ENCODE peak calls at places on chromosomes 3 and 15, in five cellular contexts. P, J, C, B and E are unnamed samples.

GRCh38 chr3:87260270-87260669 is 16.1 kb downstream of the POU1F1 start:
- DNase-seq in J (peak), B (peak), C (no peak), P (peak), E (no peak)

GRCh38 chr3:156587767-156588069 is 32.8 kb upstream of the SSR3 start:
- DNase-seq in P (no peak), B (no peak), J (no peak), C (no peak), E (no peak)

GRCh38 chr15:38130739-38131498 is 121.7 kb upstream of the SPRED1 start:
- DNase-seq in C (no peak), B (peak), J (peak), P (no peak), E (no peak)

GRCh38 chr3:35777563-35777962 is 138.2 kb downstream of the ARPP21 start:
- DNase-seq in P (no peak), C (no peak), B (no peak), J (no peak), E (no peak)

GRCh38 chr15:71588746-71589145 is 221.6 kb upstream of the NR2E3 start:
- DNase-seq in J (peak), B (peak), C (no peak), P (no peak), E (no peak)

GRCh38 chr3:171874251-171874679 is 31.1 kb downstream of the TMEM212 start:
- DNase-seq in C (peak), J (peak), P (no peak), B (peak), E (no peak)

GRCh38 chr15:49315543-49315942 is 107.5 kb upstream of the FGF7 start:
- DNase-seq in B (no peak), J (no peak), C (no peak), P (no peak), E (peak)

GRCh38 chr3:173938159-173938558 is 540.6 kb downstream of the NLGN1 start:
- DNase-seq in P (no peak), J (peak), C (no peak), B (peak), E (no peak)

GRCh38 chr3:127544806-127545545 is 45.6 kb downstream of the TPRA1 start:
- DNase-seq in J (no peak), C (no peak), P (no peak), B (no peak), E (no peak)

GRCh38 chr3:189530822-189531221 is 100.4 kb upstream of the TP63 start:
- DNase-seq in J (no peak), P (no peak), C (no peak), B (no peak), E (no peak)

GRCh38 chr15:41125950-41126642 is 10.0 kb upstream of the INO80 start:
- DNase-seq in J (no peak), B (no peak), C (no peak), P (no peak), E (no peak)

GRCh38 chr3:13161021-13161759 is 88.0 kb upstream of the IQSEC1 start:
- DNase-seq in C (no peak), J (no peak), P (no peak), B (no peak), E (peak)

GRCh38 chr3:108127301-108127988 is 36.6 kb upstream of the CD47 start:
- DNase-seq in P (no peak), B (no peak), J (no peak), C (no peak), E (no peak)

GRCh38 chr3:120284702-120285507 is at the start of gene GPR156:
- DNase-seq in C (no peak), B (no peak), J (peak), P (no peak), E (peak)

GRCh38 chr15:40825661-40826088 is 2.8 kb downstream of the PPP1R14D start:
- DNase-seq in P (no peak), C (no peak), B (peak), J (peak), E (no peak)

GRCh38 chr3:36429986-36430485 is 49.7 kb downstream of the STAC start:
- DNase-seq in J (no peak), B (no peak), P (no peak), C (no peak), E (no peak)

GRCh38 chr3:45640724-45641361 is 46.3 kb downstream of the LIMD1 start:
- DNase-seq in B (no peak), J (no peak), C (no peak), P (no peak), E (no peak)

GRCh38 chr15:64443747-64444621 is 16.4 kb upstream of the ZNF609 start:
- DNase-seq in P (no peak), B (peak), J (peak), C (no peak), E (no peak)

GRCh38 chr3:87771338-87772059 is 287.3 kb downstream of the CGGBP1 start:
- DNase-seq in P (no peak), C (no peak), J (peak), B (peak), E (peak)

GRCh38 chr3:100108464-100109079 is 5.7 kb downstream of the FILIP1L start:
- DNase-seq in C (no peak), J (no peak), P (no peak), B (no peak), E (no peak)

GRCh38 chr3:156050918-156051317 is 69.5 kb upstream of the KCNAB1 start:
- DNase-seq in C (no peak), J (no peak), B (peak), P (no peak), E (no peak)

GRCh38 chr3:37753428-37753827 is 108.3 kb upstream of the CTDSPL start:
- DNase-seq in P (no peak), J (no peak), C (no peak), B (no peak), E (no peak)

GRCh38 chr15:77179541-77179998 is 108.7 kb upstream of the TSPAN3 start:
- DNase-seq in C (no peak), P (no peak), J (peak), B (no peak), E (no peak)

GRCh38 chr3:197540961-197541377 is 14.8 kb downstream of the BDH1 start:
- DNase-seq in P (no peak), J (no peak), B (no peak), C (no peak), E (peak)

GRCh38 chr3:143016321-143016972 is 15.1 kb downstream of the U2SURP start:
- DNase-seq in B (no peak), J (peak), P (no peak), C (no peak), E (no peak)

GRCh38 chr3:65751123-65751700 is 287.5 kb downstream of the MAGI1 start:
- DNase-seq in C (peak), J (peak), P (peak), B (peak), E (peak)

GRCh38 chr15:68997930-68998777 is 16.3 kb upstream of the NOX5 start:
- DNase-seq in J (no peak), P (no peak), B (no peak), C (no peak), E (no peak)

GRCh38 chr3:140296796-140297352 is 361.9 kb downstream of the CLSTN2 start:
- DNase-seq in B (no peak), P (no peak), J (no peak), C (no peak), E (no peak)

GRCh38 chr15:34754674-34755418 is at the start of gene GJD2:
- DNase-seq in C (peak), J (no peak), P (peak), B (no peak), E (peak)

GRCh38 chr3:9169951-9170850 is 79.2 kb downstream of the SRGAP3 start:
- DNase-seq in P (no peak), C (no peak), B (no peak), J (no peak), E (no peak)

GRCh38 chr3:194128202-194128907 is 7.6 kb upstream of the HES1 start:
- DNase-seq in C (no peak), B (no peak), J (no peak), P (no peak), E (no peak)

GRCh38 chr3:11629716-11630115 is 14.0 kb downstream of the VGLL4 start:
- DNase-seq in B (peak), C (no peak), J (peak), P (no peak), E (no peak)

GRCh38 chr15:57867970-57868791 is 161.7 kb downstream of the POLR2M start:
- DNase-seq in B (no peak), P (no peak), J (no peak), C (no peak), E (no peak)

GRCh38 chr3:177598110-177598833 is 401.0 kb upstream of the TBL1XR1 start:
- DNase-seq in J (no peak), C (no peak), P (no peak), B (no peak), E (no peak)

GRCh38 chr3:126952983-126953660 is 29.8 kb upstream of the PLXNA1 start:
- DNase-seq in J (no peak), P (no peak), C (no peak), B (no peak), E (no peak)

GRCh38 chr15:80800067-80800466 is 20.9 kb downstream of the CEMIP start:
- DNase-seq in P (no peak), C (no peak), B (no peak), J (no peak), E (no peak)

GRCh38 chr3:18027161-18027939 is 284.9 kb upstream of the TBC1D5 start:
- DNase-seq in B (no peak), P (no peak), J (no peak), C (no peak), E (no peak)

GRCh38 chr3:138817685-138818084 is 17.0 kb downstream of the PIK3CB start:
- DNase-seq in B (no peak), C (no peak), J (no peak), P (no peak), E (no peak)

GRCh38 chr3:49939858-49940666 is at the start of gene RBM6:
- DNase-seq in C (peak), B (peak), P (peak), J (peak), E (peak)

GRCh38 chr3:49940667-49941249 is 808 bp downstream of the RBM6 start:
- DNase-seq in C (no peak), J (no peak), B (no peak), P (no peak), E (no peak)

DNA sequence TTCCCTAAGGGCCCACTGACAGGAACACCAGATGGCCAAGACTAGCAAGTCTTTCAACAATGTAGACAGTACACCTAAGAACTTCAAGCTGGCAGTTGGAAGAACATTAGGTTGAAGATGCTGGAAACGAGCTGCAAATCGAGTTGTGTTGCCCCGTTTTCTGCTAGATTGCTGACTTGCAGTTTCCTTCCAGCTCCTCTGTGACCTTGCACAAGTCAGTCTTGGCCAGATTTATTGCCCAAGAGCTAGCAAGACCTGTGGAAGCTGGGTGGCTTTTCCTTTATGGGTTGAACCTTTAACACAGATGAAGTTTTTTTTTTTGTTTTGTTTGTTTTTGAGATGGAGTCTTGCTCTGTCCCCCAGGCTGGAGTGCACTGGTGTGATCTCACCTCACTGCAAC is 2.9 kb upstream of the RBM6 start:
- DNase-seq in P (no peak), J (peak), B (no peak), C (no peak), E (no peak)
- H3K14ac ChIP-seq in P (no peak), J (no peak), B (no peak), C (no peak), E (no peak)

DNA sequence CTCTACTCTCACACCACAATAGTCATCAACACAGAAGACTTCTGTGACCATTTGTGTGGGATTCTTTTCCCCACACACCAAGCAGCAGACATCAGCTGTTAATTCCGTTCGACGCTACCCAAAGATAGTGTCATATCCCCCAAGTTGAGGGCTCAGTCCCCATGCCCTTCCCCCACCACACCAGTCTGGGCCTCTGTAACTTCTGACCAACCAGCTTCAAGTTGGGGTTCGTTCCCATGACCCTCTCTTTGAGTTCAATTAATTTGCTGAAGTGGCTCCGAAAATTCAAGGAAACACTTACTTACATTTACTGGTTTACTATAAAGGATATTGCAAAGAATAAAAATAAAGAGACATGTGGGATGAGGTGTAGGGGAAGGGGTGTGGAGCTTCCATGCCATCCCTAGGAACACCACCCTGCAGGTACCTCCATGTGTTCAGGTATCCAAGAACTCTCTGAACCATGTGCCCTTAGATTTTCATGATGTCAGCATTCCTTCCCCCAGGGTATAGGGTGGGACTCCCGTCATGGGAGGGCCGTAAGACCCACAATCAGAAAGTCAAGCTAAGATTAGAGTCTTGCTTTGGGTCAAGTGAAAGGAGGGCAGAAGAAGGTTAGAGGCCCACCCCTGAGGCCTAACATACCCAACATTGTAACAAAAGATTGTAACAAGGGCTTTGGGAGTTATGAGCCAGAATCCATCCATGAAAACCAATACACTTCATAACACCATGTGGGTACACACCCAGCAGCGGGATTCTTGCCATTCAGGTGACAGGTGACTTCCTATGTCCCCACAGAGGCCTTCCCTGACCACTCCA is 82.7 kb downstream of the BTLA start:
- DNase-seq in J (no peak), C (peak), P (no peak), B (no peak), E (peak)
- H3K14ac ChIP-seq in J (no peak), C (no peak), P (no peak), B (no peak), E (no peak)

GRCh38 chr15:42207674-42208579 is at the start of gene VPS39:
- DNase-seq in P (peak), C (peak), J (peak), B (peak), E (peak)
- H3K14ac ChIP-seq in P (peak), C (no peak), J (peak), B (peak), E (peak)

GRCh38 chr3:125374996-125375941 is at the start of gene ZNF148:
- DNase-seq in C (peak), P (peak), J (peak), B (peak), E (peak)
- H3K14ac ChIP-seq in C (no peak), P (no peak), J (peak), B (peak), E (peak)

GRCh38 chr3:64059484-64059883 is 36.2 kb upstream of the PSMD6 start:
- DNase-seq in J (no peak), B (no peak), C (no peak), P (no peak), E (no peak)
- H3K14ac ChIP-seq in J (no peak), B (no peak), C (no peak), P (no peak), E (no peak)

DNA sequence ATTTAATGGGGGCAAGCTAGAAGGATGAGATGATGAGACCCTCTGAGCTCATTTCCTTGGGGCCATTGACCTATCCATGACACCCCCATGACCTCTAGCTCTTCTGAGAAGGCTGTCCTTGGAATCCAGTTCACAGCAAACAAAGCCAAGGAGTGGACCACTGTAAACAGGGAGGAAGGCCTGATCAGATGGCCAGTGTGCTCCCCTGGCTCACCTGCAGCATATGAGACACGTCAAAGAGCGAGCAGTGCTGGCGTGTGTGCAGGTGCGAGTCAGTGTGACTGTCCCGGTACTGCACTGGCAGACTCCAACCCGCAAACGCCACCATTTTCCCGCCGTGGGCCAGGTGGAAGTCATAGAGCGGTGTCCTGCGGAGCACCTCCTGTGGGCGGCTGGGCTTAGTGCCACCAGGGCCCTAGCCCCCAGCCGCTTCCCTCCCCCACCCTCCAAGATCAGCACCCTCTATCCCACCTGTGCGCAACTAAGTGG is 339 bp downstream of the AMT start:
- DNase-seq in C (no peak), P (no peak), J (no peak), B (no peak), E (no peak)
- H3K14ac ChIP-seq in C (no peak), P (peak), J (peak), B (peak), E (peak)

DNA sequence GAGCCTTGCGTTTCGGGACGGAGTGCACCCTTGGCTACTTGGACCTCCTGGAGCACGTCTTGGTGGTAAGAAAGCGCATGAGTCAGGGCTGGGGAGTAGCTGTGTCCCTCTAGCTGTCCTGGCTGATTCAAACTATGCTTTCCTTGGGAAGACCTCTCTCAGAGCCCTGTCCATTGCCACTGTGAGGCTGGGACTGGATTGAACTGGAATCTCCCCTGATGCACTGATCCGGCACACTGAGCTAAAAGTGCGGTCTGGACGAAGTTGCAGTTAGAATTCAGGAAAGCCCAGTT is 232.6 kb upstream of the TPM1 start:
- DNase-seq in P (no peak), J (peak), C (no peak), B (peak), E (no peak)
- H3K14ac ChIP-seq in P (peak), J (peak), C (no peak), B (peak), E (no peak)

GRCh38 chr3:196281962-196282361 is 5.6 kb downstream of the PCYT1A start:
- DNase-seq in C (no peak), J (no peak), P (no peak), B (no peak), E (no peak)

GRCh38 chr3:196288141-196288460 is 575 bp upstream of the PCYT1A start:
- DNase-seq in B (peak), J (peak), P (no peak), C (no peak), E (no peak)

GRCh38 chr3:196284396-196284795 is 3.1 kb downstream of the PCYT1A start:
- DNase-seq in B (peak), C (no peak), J (peak), P (no peak), E (no peak)

GRCh38 chr3:196287405-196288140 is at the start of gene PCYT1A:
- DNase-seq in B (peak), C (peak), J (peak), P (peak), E (peak)

GRCh38 chr3:196287066-196287404 is 491 bp downstream of the PCYT1A start:
- DNase-seq in C (no peak), P (no peak), J (peak), B (no peak), E (no peak)
- H3K14ac ChIP-seq in C (no peak), P (peak), J (peak), B (peak), E (peak)